ENCODE peak calls at places on chromosomes 7 and 10, in six cellular contexts. H is epithelial cell of esophagus; O is stomach; F is CD8-positive, alpha-beta memory T cell; S is PC-3; P is Ammon's horn. Y is an unnamed sample.

GRCh38 chr7:158358926-158359645 is 228.5 kb downstream of the PTPRN2 start:
- DNase-seq in H (no peak), O (no peak), F (no peak), S (no peak), P (no peak), Y (no peak)

GRCh38 chr7:147541261-147541660 is 1049.3 kb upstream of the C7orf33 start:
- DNase-seq in H (no peak), O (no peak), F (no peak), S (no peak), P (no peak), Y (no peak)

GRCh38 chr7:44967571-44968446 is 11.0 kb downstream of the MYO1G start:
- DNase-seq in H (no peak), O (no peak), F (no peak), S (no peak), P (no peak), Y (no peak)

GRCh38 chr7:137508437-137509175 is 165.1 kb upstream of the PTN start:
- DNase-seq in H (peak), O (no peak), F (no peak), S (peak), P (no peak), Y (no peak)

GRCh38 chr7:93178213-93178612 is 30.0 kb upstream of the SAMD9L start:
- DNase-seq in H (peak), O (no peak), F (no peak), S (peak), P (peak), Y (no peak)

GRCh38 chr7:106844286-106844997 is 20.6 kb upstream of the PIK3CG start:
- DNase-seq in H (no peak), O (no peak), F (no peak), S (no peak), P (no peak), Y (no peak)

GRCh38 chr7:94236960-94237359 is 157.7 kb upstream of the COL1A2 start:
- DNase-seq in H (no peak), O (no peak), F (no peak), S (no peak), P (no peak), Y (no peak)

GRCh38 chr7:2437537-2438148 is 34.2 kb downstream of the CHST12 start:
- DNase-seq in H (no peak), O (no peak), F (no peak), S (no peak), P (no peak), Y (no peak)

GRCh38 chr10:47379901-47380300 is 4.2 kb downstream of the ZNF488 start:
- DNase-seq in H (no peak), O (peak), F (no peak), S (no peak), P (peak), Y (peak)

GRCh38 chr10:104251443-104251842 is 3.2 kb upstream of the GSTO1 start:
- DNase-seq in H (no peak), O (no peak), F (no peak), S (no peak), P (no peak), Y (no peak)

GRCh38 chr7:135710417-135711138 is 17.4 kb downstream of the SLC13A4 start:
- DNase-seq in H (no peak), O (no peak), F (no peak), S (peak), P (no peak), Y (no peak)

Y was measured in lung.